ENCODE peak calls at places on chromosomes 4 and X, in ten cellular contexts. M is CD8-positive, alpha-beta memory T cell; A is Peyer's patch; Q is aorta; F is uterus; G is ascending aorta; U is pancreas; K is BJ; J is body of pancreas; L is CD4-positive, alpha-beta memory T cell. Z is an unnamed sample.
A peak's percentile ranks its signal among the peaks of the same experiment; 100 is the strongest.

GRCh38 chrX:100980608-100981497 is 11.3 kb downstream of the ARL13A start:
- DNase-seq in M (no peak), J (no peak), U (no peak), Q (peak; percentile 79), L (no peak), F (no peak), A (no peak), K (no peak), G (peak; percentile 68), Z (peak; percentile 68)

GRCh38 chr4:155967098-155967497 is 13.4 kb upstream of the CTSO start:
- DNase-seq in K (no peak), U (no peak), M (no peak), Q (no peak), J (no peak), F (no peak), G (no peak), L (no peak), A (no peak), Z (no peak)

GRCh38 chr4:145285928-145286327 is 105.5 kb upstream of the OTUD4 start:
- DNase-seq in L (no peak), A (no peak), K (no peak), Q (no peak), J (no peak), M (no peak), F (no peak), U (no peak), G (no peak), Z (no peak)

GRCh38 chrX:154046262-154046771 is 26.6 kb upstream of the IRAK1 start:
- DNase-seq in G (no peak), U (no peak), M (no peak), K (peak; percentile 74), A (no peak), J (peak; percentile 31), Q (no peak), L (no peak), F (peak; percentile 43), Z (no peak)

GRCh38 chrX:1281511-1281910 is 12.9 kb downstream of the CSF2RA start:
- DNase-seq in K (peak; percentile 77), Q (no peak), U (no peak), L (no peak), G (no peak), J (no peak), M (no peak), F (no peak), A (no peak), Z (no peak)

GRCh38 chr4:76597423-76597979 is 162.5 kb downstream of the SHROOM3 start:
- DNase-seq in M (no peak), F (no peak), A (no peak), Q (no peak), K (no peak), L (no peak), G (no peak), J (no peak), U (no peak), Z (no peak)

GRCh38 chrX:1596676-1597344 is 5.4 kb downstream of the AKAP17A start:
- DNase-seq in M (no peak), Q (peak; percentile 44), A (no peak), G (no peak), U (no peak), K (no peak), J (no peak), F (no peak), L (no peak), Z (peak; percentile 40)

GRCh38 chr4:95516528-95517011 is 32.2 kb downstream of the UNC5C start:
- DNase-seq in K (no peak), Q (peak; percentile 49), J (no peak), F (peak; percentile 21), G (no peak), L (no peak), U (no peak), A (no peak), M (no peak), Z (no peak)

GRCh38 chr4:100286601-100287000 is 96.3 kb upstream of the DDIT4L start:
- DNase-seq in F (no peak), A (no peak), K (no peak), L (no peak), G (no peak), U (no peak), Q (no peak), J (no peak), M (no peak), Z (no peak)

GRCh38 chr4:109235683-109236082 is 66.8 kb downstream of the COL25A1 start:
- DNase-seq in M (no peak), F (no peak), A (no peak), K (no peak), Q (no peak), L (no peak), J (no peak), G (no peak), U (no peak), Z (no peak)

GRCh38 chr4:109232666-109233065 is 69.8 kb downstream of the COL25A1 start:
- DNase-seq in K (no peak), G (no peak), F (no peak), U (no peak), L (no peak), A (no peak), J (no peak), Q (no peak), M (no peak), Z (no peak)

GRCh38 chr4:109233585-109233984 is 68.9 kb downstream of the COL25A1 start:
- DNase-seq in U (no peak), L (no peak), M (no peak), Q (no peak), K (no peak), J (no peak), G (no peak), F (no peak), A (no peak), Z (no peak)

GRCh38 chr4:109231331-109231730 is 71.1 kb downstream of the COL25A1 start:
- DNase-seq in J (no peak), L (no peak), Q (no peak), U (no peak), F (no peak), M (no peak), A (no peak), K (no peak), G (no peak), Z (no peak)

GRCh38 chr4:109234596-109234995 is 67.9 kb downstream of the COL25A1 start:
- DNase-seq in M (no peak), F (no peak), A (no peak), U (no peak), K (no peak), J (no peak), G (no peak), Q (no peak), L (no peak), Z (no peak)
- H3K4me3 ChIP-seq in M (no peak overlapping the region), F (no peak overlapping the region), A (no peak overlapping the region), U (no peak overlapping the region), K (no peak overlapping the region), J (no peak overlapping the region), G (no peak overlapping the region), Q (no peak overlapping the region), L (no peak overlapping the region), Z (no peak overlapping the region)

GRCh38 chr4:90215286-90215685 is 88.1 kb downstream of the CCSER1 start:
- DNase-seq in J (no peak), A (no peak), K (no peak), Q (no peak), L (no peak), M (no peak), F (no peak), U (no peak), G (no peak), Z (no peak)
- H3K4me3 ChIP-seq in J (no peak overlapping the region), A (no peak overlapping the region), K (no peak overlapping the region), Q (no peak overlapping the region), L (no peak overlapping the region), M (no peak overlapping the region), F (no peak overlapping the region), U (no peak overlapping the region), G (no peak overlapping the region), Z (no peak overlapping the region)

GRCh38 chr4:106315476-106315967 is 487 bp downstream of the TBCK start:
- DNase-seq in J (no peak), G (no peak), U (no peak), M (no peak), K (no peak), L (peak; percentile 56), Q (peak; percentile 47), F (no peak), A (no peak), Z (no peak)

GRCh38 chr4:106318511-106318910 is 2.2 kb downstream of the AIMP1 start:
- DNase-seq in J (no peak), M (no peak), F (no peak), Q (no peak), G (no peak), K (no peak), U (no peak), A (no peak), L (no peak), Z (no peak)

GRCh38 chr4:106316773-106317409 is 541 bp downstream of the AIMP1 start:
- DNase-seq in M (no peak), F (no peak), U (no peak), Q (no peak), K (no peak), A (no peak), G (no peak), L (no peak), J (no peak), Z (no peak)

GRCh38 chr4:106315968-106316772 is at the start of the genes AIMP1 and TBCK:
- DNase-seq in A (peak; percentile 88), L (peak; percentile 93), K (peak; percentile 39), G (peak; percentile 94), M (peak; percentile 81), F (peak; percentile 89), U (peak; percentile 83), Q (peak; percentile 95), J (peak; percentile 91), Z (peak; percentile 93)

GRCh38 chr4:106317815-106318214 is 1.5 kb downstream of the AIMP1 start:
- DNase-seq in J (no peak), F (no peak), A (no peak), K (no peak), G (no peak), U (no peak), L (no peak), Q (no peak), M (no peak), Z (no peak)
- H3K4me3 ChIP-seq in J (no peak overlapping the region), F (no peak overlapping the region), A (no peak overlapping the region), K (no peak overlapping the region), G (peak overlapping the region; percentile 70), U (no peak overlapping the region), L (no peak overlapping the region), Q (peak overlapping the region; percentile 12), M (peak overlapping the region; percentile 91), Z (peak overlapping the region; percentile 74)

GRCh38 chr4:2649604-2650114 is 106.5 kb downstream of the TNIP2 start:
- DNase-seq in F (no peak), J (no peak), G (no peak), K (no peak), M (no peak), A (no peak), L (no peak), U (no peak), Q (peak; percentile 35), Z (peak; percentile 6)

GRCh38 chr4:2650276-2650675 is 105.9 kb downstream of the TNIP2 start:
- DNase-seq in Q (peak; percentile 43), A (no peak), U (no peak), G (no peak), J (no peak), F (no peak), L (no peak), M (no peak), K (no peak), Z (peak; percentile 52)

GRCh38 chr4:2651546-2651945 is 104.6 kb downstream of the TNIP2 start:
- DNase-seq in K (no peak), Q (peak; percentile 42), A (no peak), M (no peak), J (no peak), U (no peak), F (no peak), L (no peak), G (no peak), Z (peak; percentile 20)

GRCh38 chr4:2652415-2653155 is 103.6 kb downstream of the TNIP2 start:
- DNase-seq in L (no peak), U (no peak), Q (peak; percentile 68), A (no peak), K (no peak), J (no peak), M (no peak), F (no peak), G (no peak), Z (peak; percentile 22)

GRCh38 chr4:2651998-2652397 is 104.1 kb downstream of the TNIP2 start:
- DNase-seq in G (no peak), U (no peak), M (no peak), L (no peak), A (no peak), Q (no peak), J (no peak), K (no peak), F (no peak), Z (peak; percentile 6)
- H3K4me3 ChIP-seq in G (no peak overlapping the region), U (no peak overlapping the region), M (no peak overlapping the region), L (no peak overlapping the region), A (no peak overlapping the region), Q (no peak overlapping the region), J (no peak overlapping the region), K (no peak overlapping the region), F (no peak overlapping the region), Z (no peak overlapping the region)

Z was measured in upper lobe of right lung.